ENCODE peak calls at places on chromosomes 3 and 15, in six cellular contexts. One of them, this sample, is unnamed.

GRCh38 chr3:175558261-175558660 is 699.1 kb downstream of the NAALADL2 start:
- DNase-seq in type B pancreatic cell: no peak
- DNase-seq in stimulated activated CD4-positive, alpha-beta T cell treated with anti-CD3 and anti-CD28 coated beads, Interleukin-12 subunit alpha, Interleukin-12 subunit beta, amount 100 ng/mL, for 24 hours: no peak
- DNase-seq in heart left ventricle: no peak
- DNase-seq in sciatic nerve: no peak
- DNase-seq in posterior vena cava: no peak
- DNase-seq in this sample: no peak

GRCh38 chr3:194189243-194189791 is 53.4 kb downstream of the HES1 start:
- DNase-seq in type B pancreatic cell: no peak
- DNase-seq in stimulated activated CD4-positive, alpha-beta T cell treated with anti-CD3 and anti-CD28 coated beads, Interleukin-12 subunit alpha, Interleukin-12 subunit beta, amount 100 ng/mL, for 24 hours: no peak
- DNase-seq in heart left ventricle: no peak
- DNase-seq in sciatic nerve: no peak
- DNase-seq in posterior vena cava: peak; percentile 84
- DNase-seq in this sample: no peak

GRCh38 chr3:127785711-127786265 is 36.5 kb downstream of the MGLL start:
- DNase-seq in type B pancreatic cell: no peak
- DNase-seq in stimulated activated CD4-positive, alpha-beta T cell treated with anti-CD3 and anti-CD28 coated beads, Interleukin-12 subunit alpha, Interleukin-12 subunit beta, amount 100 ng/mL, for 24 hours: no peak
- DNase-seq in heart left ventricle: no peak
- DNase-seq in sciatic nerve: no peak
- DNase-seq in posterior vena cava: peak; percentile 72
- DNase-seq in this sample: no peak

GRCh38 chr15:31100738-31101137 is 787 bp downstream of the TRPM1 start:
- DNase-seq in type B pancreatic cell: no peak
- DNase-seq in stimulated activated CD4-positive, alpha-beta T cell treated with anti-CD3 and anti-CD28 coated beads, Interleukin-12 subunit alpha, Interleukin-12 subunit beta, amount 100 ng/mL, for 24 hours: no peak
- DNase-seq in heart left ventricle: no peak
- DNase-seq in sciatic nerve: no peak
- DNase-seq in posterior vena cava: no peak
- DNase-seq in this sample: no peak

GRCh38 chr3:154778057-154778456 is 302.1 kb upstream of the MME start:
- DNase-seq in type B pancreatic cell: no peak
- DNase-seq in stimulated activated CD4-positive, alpha-beta T cell treated with anti-CD3 and anti-CD28 coated beads, Interleukin-12 subunit alpha, Interleukin-12 subunit beta, amount 100 ng/mL, for 24 hours: no peak
- DNase-seq in heart left ventricle: no peak
- DNase-seq in sciatic nerve: no peak
- DNase-seq in posterior vena cava: no peak
- DNase-seq in this sample: no peak

GRCh38 chr3:99373088-99373875 is 265.1 kb upstream of the COL8A1 start:
- DNase-seq in type B pancreatic cell: no peak
- DNase-seq in stimulated activated CD4-positive, alpha-beta T cell treated with anti-CD3 and anti-CD28 coated beads, Interleukin-12 subunit alpha, Interleukin-12 subunit beta, amount 100 ng/mL, for 24 hours: no peak
- DNase-seq in heart left ventricle: no peak
- DNase-seq in sciatic nerve: no peak
- DNase-seq in posterior vena cava: no peak
- DNase-seq in this sample: no peak

GRCh38 chr15:85694086-85694485 is 100.6 kb downstream of the KLHL25 start:
- DNase-seq in type B pancreatic cell: no peak
- DNase-seq in stimulated activated CD4-positive, alpha-beta T cell treated with anti-CD3 and anti-CD28 coated beads, Interleukin-12 subunit alpha, Interleukin-12 subunit beta, amount 100 ng/mL, for 24 hours: no peak
- DNase-seq in heart left ventricle: no peak
- DNase-seq in sciatic nerve: no peak
- DNase-seq in posterior vena cava: no peak
- DNase-seq in this sample: no peak

GRCh38 chr3:172313671-172314070 is 134.6 kb downstream of the GHSR start:
- DNase-seq in type B pancreatic cell: no peak
- DNase-seq in stimulated activated CD4-positive, alpha-beta T cell treated with anti-CD3 and anti-CD28 coated beads, Interleukin-12 subunit alpha, Interleukin-12 subunit beta, amount 100 ng/mL, for 24 hours: no peak
- DNase-seq in heart left ventricle: no peak
- DNase-seq in sciatic nerve: no peak
- DNase-seq in posterior vena cava: no peak
- DNase-seq in this sample: no peak

GRCh38 chr15:95470997-95471692 is 859.4 kb upstream of the NR2F2 start:
- DNase-seq in type B pancreatic cell: no peak
- DNase-seq in stimulated activated CD4-positive, alpha-beta T cell treated with anti-CD3 and anti-CD28 coated beads, Interleukin-12 subunit alpha, Interleukin-12 subunit beta, amount 100 ng/mL, for 24 hours: no peak
- DNase-seq in heart left ventricle: peak; percentile 41
- DNase-seq in sciatic nerve: peak; percentile 77
- DNase-seq in posterior vena cava: peak; percentile 74
- DNase-seq in this sample: no peak

GRCh38 chr15:71337197-71337845 is 222.1 kb downstream of the THSD4 start:
- DNase-seq in type B pancreatic cell: no peak
- DNase-seq in stimulated activated CD4-positive, alpha-beta T cell treated with anti-CD3 and anti-CD28 coated beads, Interleukin-12 subunit alpha, Interleukin-12 subunit beta, amount 100 ng/mL, for 24 hours: no peak
- DNase-seq in heart left ventricle: no peak
- DNase-seq in sciatic nerve: no peak
- DNase-seq in posterior vena cava: no peak
- DNase-seq in this sample: no peak

GRCh38 chr3:71662553-71662952 is 62.6 kb downstream of the EIF4E3 start:
- DNase-seq in type B pancreatic cell: no peak
- DNase-seq in stimulated activated CD4-positive, alpha-beta T cell treated with anti-CD3 and anti-CD28 coated beads, Interleukin-12 subunit alpha, Interleukin-12 subunit beta, amount 100 ng/mL, for 24 hours: no peak
- DNase-seq in heart left ventricle: no peak
- DNase-seq in sciatic nerve: no peak
- DNase-seq in posterior vena cava: no peak
- DNase-seq in this sample: no peak

GRCh38 chr15:72782993-72783562 is 480 bp downstream of the ADPGK start:
- DNase-seq in type B pancreatic cell: no peak
- DNase-seq in stimulated activated CD4-positive, alpha-beta T cell treated with anti-CD3 and anti-CD28 coated beads, Interleukin-12 subunit alpha, Interleukin-12 subunit beta, amount 100 ng/mL, for 24 hours: peak; percentile 13
- DNase-seq in heart left ventricle: peak; percentile 30
- DNase-seq in sciatic nerve: peak; percentile 82
- DNase-seq in posterior vena cava: peak; percentile 90
- DNase-seq in this sample: no peak

GRCh38 chr3:36867810-36868209 is 77.0 kb downstream of the TRANK1 start:
- DNase-seq in type B pancreatic cell: no peak
- DNase-seq in stimulated activated CD4-positive, alpha-beta T cell treated with anti-CD3 and anti-CD28 coated beads, Interleukin-12 subunit alpha, Interleukin-12 subunit beta, amount 100 ng/mL, for 24 hours: no peak
- DNase-seq in heart left ventricle: no peak
- DNase-seq in sciatic nerve: no peak
- DNase-seq in posterior vena cava: no peak
- DNase-seq in this sample: no peak

GRCh38 chr15:84949043-84949442 is 32.6 kb upstream of the PDE8A start:
- DNase-seq in type B pancreatic cell: no peak
- DNase-seq in stimulated activated CD4-positive, alpha-beta T cell treated with anti-CD3 and anti-CD28 coated beads, Interleukin-12 subunit alpha, Interleukin-12 subunit beta, amount 100 ng/mL, for 24 hours: no peak
- DNase-seq in heart left ventricle: no peak
- DNase-seq in sciatic nerve: no peak
- DNase-seq in posterior vena cava: no peak
- DNase-seq in this sample: no peak

GRCh38 chr3:32303051-32303786 is 64.7 kb downstream of the CMTM8 start:
- DNase-seq in type B pancreatic cell: no peak
- DNase-seq in stimulated activated CD4-positive, alpha-beta T cell treated with anti-CD3 and anti-CD28 coated beads, Interleukin-12 subunit alpha, Interleukin-12 subunit beta, amount 100 ng/mL, for 24 hours: no peak
- DNase-seq in heart left ventricle: no peak
- DNase-seq in sciatic nerve: no peak
- DNase-seq in posterior vena cava: no peak
- DNase-seq in this sample: no peak

GRCh38 chr3:53286727-53287412 is 31.0 kb upstream of the TKT start:
- DNase-seq in type B pancreatic cell: no peak
- DNase-seq in stimulated activated CD4-positive, alpha-beta T cell treated with anti-CD3 and anti-CD28 coated beads, Interleukin-12 subunit alpha, Interleukin-12 subunit beta, amount 100 ng/mL, for 24 hours: no peak
- DNase-seq in heart left ventricle: no peak
- DNase-seq in sciatic nerve: peak; percentile 64
- DNase-seq in posterior vena cava: no peak
- DNase-seq in this sample: no peak

GRCh38 chr3:37986479-37987314 is 3.9 kb upstream of the VILL start:
- DNase-seq in type B pancreatic cell: peak; percentile 69
- DNase-seq in stimulated activated CD4-positive, alpha-beta T cell treated with anti-CD3 and anti-CD28 coated beads, Interleukin-12 subunit alpha, Interleukin-12 subunit beta, amount 100 ng/mL, for 24 hours: no peak
- DNase-seq in heart left ventricle: no peak
- DNase-seq in sciatic nerve: peak; percentile 51
- DNase-seq in posterior vena cava: no peak
- DNase-seq in this sample: no peak

GRCh38 chr15:40569139-40569953 is at the start of gene RPUSD2:
- DNase-seq in type B pancreatic cell: peak; percentile 91
- DNase-seq in stimulated activated CD4-positive, alpha-beta T cell treated with anti-CD3 and anti-CD28 coated beads, Interleukin-12 subunit alpha, Interleukin-12 subunit beta, amount 100 ng/mL, for 24 hours: peak; percentile 86
- DNase-seq in heart left ventricle: peak; percentile 96
- DNase-seq in sciatic nerve: peak; percentile 95
- DNase-seq in posterior vena cava: peak; percentile 98
- DNase-seq in this sample: peak; percentile 94

GRCh38 chr3:180295811-180296210 is 259.1 kb upstream of the PEX5L start:
- DNase-seq in type B pancreatic cell: no peak
- DNase-seq in stimulated activated CD4-positive, alpha-beta T cell treated with anti-CD3 and anti-CD28 coated beads, Interleukin-12 subunit alpha, Interleukin-12 subunit beta, amount 100 ng/mL, for 24 hours: no peak
- DNase-seq in heart left ventricle: no peak
- DNase-seq in sciatic nerve: no peak
- DNase-seq in posterior vena cava: no peak
- DNase-seq in this sample: no peak

GRCh38 chr3:40725026-40725425 is 200.3 kb downstream of the ZNF621 start:
- DNase-seq in type B pancreatic cell: no peak
- DNase-seq in stimulated activated CD4-positive, alpha-beta T cell treated with anti-CD3 and anti-CD28 coated beads, Interleukin-12 subunit alpha, Interleukin-12 subunit beta, amount 100 ng/mL, for 24 hours: no peak
- DNase-seq in heart left ventricle: no peak
- DNase-seq in sciatic nerve: no peak
- DNase-seq in posterior vena cava: no peak
- DNase-seq in this sample: no peak

GRCh38 chr3:159818399-159818798 is 170.2 kb upstream of the IL12A start:
- DNase-seq in type B pancreatic cell: no peak
- DNase-seq in stimulated activated CD4-positive, alpha-beta T cell treated with anti-CD3 and anti-CD28 coated beads, Interleukin-12 subunit alpha, Interleukin-12 subunit beta, amount 100 ng/mL, for 24 hours: no peak
- DNase-seq in heart left ventricle: peak; percentile 81
- DNase-seq in sciatic nerve: no peak
- DNase-seq in posterior vena cava: no peak
- DNase-seq in this sample: peak; percentile 74

GRCh38 chr15:51234181-51234927 is 104.0 kb downstream of the CYP19A1 start:
- DNase-seq in type B pancreatic cell: no peak
- DNase-seq in stimulated activated CD4-positive, alpha-beta T cell treated with anti-CD3 and anti-CD28 coated beads, Interleukin-12 subunit alpha, Interleukin-12 subunit beta, amount 100 ng/mL, for 24 hours: no peak
- DNase-seq in heart left ventricle: no peak
- DNase-seq in sciatic nerve: no peak
- DNase-seq in posterior vena cava: no peak
- DNase-seq in this sample: no peak

GRCh38 chr15:90681056-90681455 is 36.1 kb upstream of the BLM start:
- DNase-seq in type B pancreatic cell: no peak
- DNase-seq in stimulated activated CD4-positive, alpha-beta T cell treated with anti-CD3 and anti-CD28 coated beads, Interleukin-12 subunit alpha, Interleukin-12 subunit beta, amount 100 ng/mL, for 24 hours: no peak
- DNase-seq in heart left ventricle: no peak
- DNase-seq in sciatic nerve: no peak
- DNase-seq in posterior vena cava: no peak
- DNase-seq in this sample: no peak

GRCh38 chr15:61196711-61197110 is 32.4 kb downstream of the RORA start:
- DNase-seq in type B pancreatic cell: no peak
- DNase-seq in stimulated activated CD4-positive, alpha-beta T cell treated with anti-CD3 and anti-CD28 coated beads, Interleukin-12 subunit alpha, Interleukin-12 subunit beta, amount 100 ng/mL, for 24 hours: no peak
- DNase-seq in heart left ventricle: no peak
- DNase-seq in sciatic nerve: no peak
- DNase-seq in posterior vena cava: no peak
- DNase-seq in this sample: no peak

GRCh38 chr15:62940359-62940754 is 102.2 kb upstream of the TPM1 start:
- DNase-seq in type B pancreatic cell: no peak
- DNase-seq in stimulated activated CD4-positive, alpha-beta T cell treated with anti-CD3 and anti-CD28 coated beads, Interleukin-12 subunit alpha, Interleukin-12 subunit beta, amount 100 ng/mL, for 24 hours: no peak
- DNase-seq in heart left ventricle: no peak
- DNase-seq in sciatic nerve: no peak
- DNase-seq in posterior vena cava: no peak
- DNase-seq in this sample: no peak

GRCh38 chr15:34853001-34853758 is 57.8 kb upstream of the ACTC1 start:
- DNase-seq in type B pancreatic cell: no peak
- DNase-seq in stimulated activated CD4-positive, alpha-beta T cell treated with anti-CD3 and anti-CD28 coated beads, Interleukin-12 subunit alpha, Interleukin-12 subunit beta, amount 100 ng/mL, for 24 hours: no peak
- DNase-seq in heart left ventricle: no peak
- DNase-seq in sciatic nerve: no peak
- DNase-seq in posterior vena cava: no peak
- DNase-seq in this sample: no peak

GRCh38 chr3:20574746-20575145 is 388.7 kb upstream of the SGO1 start:
- DNase-seq in type B pancreatic cell: no peak
- DNase-seq in stimulated activated CD4-positive, alpha-beta T cell treated with anti-CD3 and anti-CD28 coated beads, Interleukin-12 subunit alpha, Interleukin-12 subunit beta, amount 100 ng/mL, for 24 hours: no peak
- DNase-seq in heart left ventricle: no peak
- DNase-seq in sciatic nerve: no peak
- DNase-seq in posterior vena cava: no peak
- DNase-seq in this sample: no peak

GRCh38 chr15:99477745-99478525 is 87.8 kb upstream of the MEF2A start:
- DNase-seq in type B pancreatic cell: no peak
- DNase-seq in stimulated activated CD4-positive, alpha-beta T cell treated with anti-CD3 and anti-CD28 coated beads, Interleukin-12 subunit alpha, Interleukin-12 subunit beta, amount 100 ng/mL, for 24 hours: no peak
- DNase-seq in heart left ventricle: no peak
- DNase-seq in sciatic nerve: no peak
- DNase-seq in posterior vena cava: peak; percentile 72
- DNase-seq in this sample: peak; percentile 59

GRCh38 chr3:169344465-169344864 is 319.0 kb downstream of the MECOM start:
- DNase-seq in type B pancreatic cell: no peak
- DNase-seq in stimulated activated CD4-positive, alpha-beta T cell treated with anti-CD3 and anti-CD28 coated beads, Interleukin-12 subunit alpha, Interleukin-12 subunit beta, amount 100 ng/mL, for 24 hours: no peak
- DNase-seq in heart left ventricle: no peak
- DNase-seq in sciatic nerve: no peak
- DNase-seq in posterior vena cava: no peak
- DNase-seq in this sample: no peak

GRCh38 chr3:74217467-74217866 is 397.0 kb downstream of the CNTN3 start:
- DNase-seq in type B pancreatic cell: no peak
- DNase-seq in stimulated activated CD4-positive, alpha-beta T cell treated with anti-CD3 and anti-CD28 coated beads, Interleukin-12 subunit alpha, Interleukin-12 subunit beta, amount 100 ng/mL, for 24 hours: no peak
- DNase-seq in heart left ventricle: no peak
- DNase-seq in sciatic nerve: no peak
- DNase-seq in posterior vena cava: no peak
- DNase-seq in this sample: no peak